ENCODE peak calls at places on chromosomes 3 and 15, in seven cellular contexts. One of them, this sample, is unnamed. For H3K79me1, the result is how much of the 10 kb centered on the place peaks cover.

GRCh38 chr15:90099868-90100854 is 2.1 kb downstream of the IDH2 start:
- DNase-seq in mesendoderm: no peak
- DNase-seq in H9: no peak
- DNase-seq in trophoblast cell: peak
- DNase-seq in H1: no peak
- DNase-seq in neuronal stem cell: no peak
- DNase-seq in mesenchymal stem cell: peak
- DNase-seq in this sample: peak

GRCh38 chr3:196948442-196949365 is 6.4 kb upstream of the NCBP2 start:
- DNase-seq in neuronal stem cell: no peak
- DNase-seq in mesendoderm: peak
- DNase-seq in H9: peak
- DNase-seq in trophoblast cell: no peak
- DNase-seq in mesenchymal stem cell: no peak
- DNase-seq in H1: peak
- DNase-seq in this sample: no peak

GRCh38 chr3:38805765-38806386 is 10.1 kb downstream of the SCN10A start:
- DNase-seq in mesenchymal stem cell: peak
- DNase-seq in trophoblast cell: peak
- DNase-seq in H1: peak
- DNase-seq in mesendoderm: peak
- DNase-seq in H9: peak
- DNase-seq in neuronal stem cell: peak
- DNase-seq in this sample: peak

GRCh38 chr15:101126618-101127502 is 125.0 kb downstream of the CHSY1 start:
- DNase-seq in mesendoderm: peak
- DNase-seq in H1: no peak
- DNase-seq in trophoblast cell: no peak
- DNase-seq in neuronal stem cell: no peak
- DNase-seq in H9: no peak
- DNase-seq in mesenchymal stem cell: peak
- DNase-seq in this sample: peak

GRCh38 chr15:85603703-85604102 is 191.0 kb downstream of the KLHL25 start:
- DNase-seq in H1: no peak
- DNase-seq in neuronal stem cell: no peak
- DNase-seq in mesenchymal stem cell: no peak
- DNase-seq in trophoblast cell: no peak
- DNase-seq in H9: no peak
- DNase-seq in mesendoderm: no peak
- DNase-seq in this sample: no peak

GRCh38 chr3:129291487-129291886 is 12.8 kb downstream of the HMCES start:
- DNase-seq in trophoblast cell: no peak
- DNase-seq in mesenchymal stem cell: no peak
- DNase-seq in H9: no peak
- DNase-seq in neuronal stem cell: no peak
- DNase-seq in H1: no peak
- DNase-seq in mesendoderm: no peak
- DNase-seq in this sample: peak

GRCh38 chr3:178353292-178353814 is 182.9 kb upstream of the KCNMB2 start:
- DNase-seq in H9: no peak
- DNase-seq in trophoblast cell: no peak
- DNase-seq in H1: no peak
- DNase-seq in mesendoderm: no peak
- DNase-seq in neuronal stem cell: no peak
- DNase-seq in mesenchymal stem cell: peak
- DNase-seq in this sample: peak

GRCh38 chr3:15527031-15527459 is 5.5 kb upstream of the COLQ start:
- DNase-seq in trophoblast cell: no peak
- DNase-seq in H1: peak
- DNase-seq in H9: peak
- DNase-seq in mesenchymal stem cell: peak
- DNase-seq in neuronal stem cell: peak
- DNase-seq in mesendoderm: peak
- DNase-seq in this sample: peak

GRCh38 chr3:63015614-63016016 is 140.4 kb upstream of the CADPS start:
- DNase-seq in neuronal stem cell: peak
- DNase-seq in trophoblast cell: no peak
- DNase-seq in H1: peak
- DNase-seq in mesenchymal stem cell: no peak
- DNase-seq in mesendoderm: peak
- DNase-seq in H9: peak
- DNase-seq in this sample: no peak

GRCh38 chr15:44584162-44584749 is 47.3 kb downstream of the EIF3J start:
- DNase-seq in H1: peak
- DNase-seq in mesendoderm: peak
- DNase-seq in neuronal stem cell: no peak
- DNase-seq in trophoblast cell: no peak
- DNase-seq in mesenchymal stem cell: peak
- DNase-seq in H9: peak
- DNase-seq in this sample: no peak

GRCh38 chr3:37129871-37130270 is 44.5 kb downstream of the LRRFIP2 start:
- DNase-seq in mesenchymal stem cell: peak
- DNase-seq in trophoblast cell: no peak
- DNase-seq in neuronal stem cell: no peak
- DNase-seq in mesendoderm: no peak
- DNase-seq in H1: no peak
- DNase-seq in H9: no peak
- DNase-seq in this sample: peak

GRCh38 chr3:69767571-69767970 is 28.3 kb downstream of the MITF start:
- DNase-seq in neuronal stem cell: no peak
- DNase-seq in H9: no peak
- DNase-seq in H1: no peak
- DNase-seq in mesenchymal stem cell: no peak
- DNase-seq in trophoblast cell: no peak
- DNase-seq in mesendoderm: no peak
- DNase-seq in this sample: no peak

GRCh38 chr15:79593119-79593869 is 161.2 kb downstream of the MINAR1 start:
- DNase-seq in mesenchymal stem cell: no peak
- DNase-seq in H1: peak
- DNase-seq in neuronal stem cell: no peak
- DNase-seq in H9: peak
- DNase-seq in mesendoderm: peak
- DNase-seq in trophoblast cell: no peak
- DNase-seq in this sample: peak

GRCh38 chr3:149933008-149933407 is 37.7 kb downstream of the PFN2 start:
- DNase-seq in neuronal stem cell: no peak
- DNase-seq in trophoblast cell: no peak
- DNase-seq in mesenchymal stem cell: no peak
- DNase-seq in mesendoderm: no peak
- DNase-seq in H9: no peak
- DNase-seq in H1: no peak
- DNase-seq in this sample: no peak

GRCh38 chr3:193052294-193052693 is 134.6 kb upstream of the MB21D2 start:
- DNase-seq in mesenchymal stem cell: no peak
- DNase-seq in H1: no peak
- DNase-seq in mesendoderm: no peak
- DNase-seq in H9: no peak
- DNase-seq in neuronal stem cell: no peak
- DNase-seq in trophoblast cell: no peak
- DNase-seq in this sample: no peak

GRCh38 chr3:59192473-59192872 is 142.6 kb upstream of the CFAP20DC start:
- DNase-seq in mesendoderm: no peak
- DNase-seq in trophoblast cell: no peak
- DNase-seq in H9: no peak
- DNase-seq in H1: no peak
- DNase-seq in neuronal stem cell: no peak
- DNase-seq in mesenchymal stem cell: peak
- DNase-seq in this sample: peak

GRCh38 chr15:95131071-95131683 is 899.8 kb downstream of the MCTP2 start:
- DNase-seq in neuronal stem cell: no peak
- DNase-seq in H9: no peak
- DNase-seq in mesenchymal stem cell: no peak
- DNase-seq in mesendoderm: no peak
- DNase-seq in H1: no peak
- DNase-seq in trophoblast cell: no peak
- DNase-seq in this sample: no peak

GRCh38 chr3:184320099-184320445 is 5.7 kb downstream of the EIF4G1 start:
- DNase-seq in neuronal stem cell: no peak
- DNase-seq in mesenchymal stem cell: peak
- DNase-seq in H1: no peak
- DNase-seq in H9: no peak
- DNase-seq in trophoblast cell: no peak
- DNase-seq in mesendoderm: no peak
- DNase-seq in this sample: peak

GRCh38 chr3:146335386-146335785 is 84.5 kb upstream of the PLSCR4 start:
- DNase-seq in H1: no peak
- DNase-seq in mesenchymal stem cell: no peak
- DNase-seq in neuronal stem cell: no peak
- DNase-seq in H9: no peak
- DNase-seq in mesendoderm: no peak
- DNase-seq in trophoblast cell: peak
- DNase-seq in this sample: no peak

GRCh38 chr15:66721020-66721419 is 19.0 kb downstream of the SMAD6 start:
- DNase-seq in H9: no peak
- DNase-seq in H1: no peak
- DNase-seq in neuronal stem cell: no peak
- DNase-seq in mesendoderm: no peak
- DNase-seq in mesenchymal stem cell: no peak
- DNase-seq in trophoblast cell: no peak
- DNase-seq in this sample: no peak

GRCh38 chr15:66721501-66721937 is 19.5 kb downstream of the SMAD6 start:
- DNase-seq in mesendoderm: peak
- DNase-seq in neuronal stem cell: no peak
- DNase-seq in H9: no peak
- DNase-seq in H1: no peak
- DNase-seq in mesenchymal stem cell: no peak
- DNase-seq in trophoblast cell: peak
- DNase-seq in this sample: peak

GRCh38 chr15:66721954-66722353 is 19.9 kb downstream of the SMAD6 start:
- DNase-seq in neuronal stem cell: no peak
- DNase-seq in mesendoderm: no peak
- DNase-seq in trophoblast cell: no peak
- DNase-seq in H1: no peak
- DNase-seq in mesenchymal stem cell: no peak
- DNase-seq in H9: no peak
- DNase-seq in this sample: no peak

GRCh38 chr15:66719471-66719870 is 17.4 kb downstream of the SMAD6 start:
- DNase-seq in H1: no peak
- DNase-seq in mesenchymal stem cell: no peak
- DNase-seq in H9: no peak
- DNase-seq in mesendoderm: no peak
- DNase-seq in neuronal stem cell: no peak
- DNase-seq in trophoblast cell: no peak
- DNase-seq in this sample: no peak

DNA sequence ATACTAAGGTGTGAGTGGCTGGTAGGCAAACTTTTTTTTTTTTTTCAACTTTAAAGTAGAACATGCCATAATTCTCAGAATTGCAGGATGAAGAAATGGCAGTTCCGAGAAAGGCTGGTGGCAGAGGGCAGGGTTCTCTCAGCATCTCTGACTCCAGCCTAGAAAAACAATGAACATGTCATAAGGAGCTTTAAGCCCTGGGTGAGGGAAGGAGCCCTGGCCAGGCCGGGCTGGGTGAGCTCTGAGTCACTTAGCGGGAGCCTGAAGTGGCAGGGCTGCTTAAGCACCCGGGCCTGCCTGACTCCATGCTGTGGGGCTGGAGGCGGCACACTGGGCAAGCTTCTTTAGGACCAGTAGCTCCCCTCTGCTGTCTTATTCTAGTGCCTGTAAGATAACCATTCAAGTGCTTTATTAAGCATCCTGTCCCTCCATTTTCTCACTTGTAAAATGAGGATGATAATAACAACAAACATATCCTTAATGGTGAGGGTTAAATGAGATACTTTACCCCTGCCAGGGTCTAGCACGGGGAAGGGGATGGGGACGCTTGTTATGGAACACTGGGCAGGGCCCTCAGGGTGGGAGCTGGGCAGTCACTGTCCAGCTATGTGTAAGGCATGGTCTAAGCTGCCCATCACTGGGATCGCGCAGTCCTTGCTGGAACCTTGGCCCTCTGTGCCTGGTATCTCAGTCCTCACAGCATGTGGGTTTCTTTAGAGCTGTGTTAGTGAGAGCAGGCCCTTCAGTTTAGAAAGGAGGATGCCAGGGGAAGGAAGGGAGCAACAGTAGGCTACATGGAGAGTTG is 18.4 kb downstream of the SMAD6 start:
- DNase-seq in H9: no peak
- DNase-seq in neuronal stem cell: no peak
- DNase-seq in mesendoderm: no peak
- DNase-seq in H1: no peak
- DNase-seq in trophoblast cell: peak
- DNase-seq in mesenchymal stem cell: peak
- DNase-seq in this sample: peak
- H3K79me1 ChIP-seq in H9: under half
- H3K79me1 ChIP-seq in neuronal stem cell: under half
- H3K79me1 ChIP-seq in mesendoderm: half or more
- H3K79me1 ChIP-seq in H1: under half
- H3K79me1 ChIP-seq in trophoblast cell: under half
- H3K79me1 ChIP-seq in mesenchymal stem cell: under half
- H3K79me1 ChIP-seq in this sample: half or more

GRCh38 chr15:62453356-62453755 is 288.3 kb upstream of the C2CD4B start:
- DNase-seq in H1: no peak
- DNase-seq in neuronal stem cell: no peak
- DNase-seq in mesenchymal stem cell: peak
- DNase-seq in mesendoderm: no peak
- DNase-seq in trophoblast cell: no peak
- DNase-seq in H9: no peak
- DNase-seq in this sample: peak
- H3K79me1 ChIP-seq in H1: under half
- H3K79me1 ChIP-seq in neuronal stem cell: under half
- H3K79me1 ChIP-seq in mesenchymal stem cell: under half
- H3K79me1 ChIP-seq in mesendoderm: under half
- H3K79me1 ChIP-seq in trophoblast cell: under half
- H3K79me1 ChIP-seq in H9: under half
- H3K79me1 ChIP-seq in this sample: under half

GRCh38 chr15:56794923-56795329 is 61.6 kb upstream of the ZNF280D start:
- DNase-seq in H9: no peak
- DNase-seq in neuronal stem cell: no peak
- DNase-seq in mesenchymal stem cell: no peak
- DNase-seq in trophoblast cell: no peak
- DNase-seq in mesendoderm: no peak
- DNase-seq in H1: no peak
- DNase-seq in this sample: no peak
- H3K79me1 ChIP-seq in H9: under half
- H3K79me1 ChIP-seq in neuronal stem cell: under half
- H3K79me1 ChIP-seq in mesenchymal stem cell: under half
- H3K79me1 ChIP-seq in trophoblast cell: under half
- H3K79me1 ChIP-seq in mesendoderm: under half
- H3K79me1 ChIP-seq in H1: under half
- H3K79me1 ChIP-seq in this sample: under half

GRCh38 chr15:77038312-77039216 is 32.3 kb downstream of the TSPAN3 start:
- DNase-seq in H9: no peak
- DNase-seq in neuronal stem cell: no peak
- DNase-seq in mesenchymal stem cell: no peak
- DNase-seq in H1: no peak
- DNase-seq in trophoblast cell: no peak
- DNase-seq in mesendoderm: no peak
- DNase-seq in this sample: no peak

GRCh38 chr15:77037475-77038209 is 33.3 kb downstream of the TSPAN3 start:
- DNase-seq in mesendoderm: no peak
- DNase-seq in mesenchymal stem cell: no peak
- DNase-seq in H9: no peak
- DNase-seq in H1: no peak
- DNase-seq in trophoblast cell: no peak
- DNase-seq in neuronal stem cell: no peak
- DNase-seq in this sample: no peak

GRCh38 chr15:77039217-77039533 is 31.7 kb downstream of the TSPAN3 start:
- DNase-seq in mesendoderm: no peak
- DNase-seq in mesenchymal stem cell: no peak
- DNase-seq in H1: no peak
- DNase-seq in H9: no peak
- DNase-seq in neuronal stem cell: no peak
- DNase-seq in trophoblast cell: no peak
- DNase-seq in this sample: no peak

GRCh38 chr15:77040673-77041072 is 30.2 kb downstream of the TSPAN3 start:
- DNase-seq in neuronal stem cell: no peak
- DNase-seq in mesendoderm: no peak
- DNase-seq in trophoblast cell: no peak
- DNase-seq in mesenchymal stem cell: no peak
- DNase-seq in H1: no peak
- DNase-seq in H9: no peak
- DNase-seq in this sample: peak

GRCh38 chr15:77039817-77040216 is 31.1 kb downstream of the TSPAN3 start:
- DNase-seq in mesenchymal stem cell: no peak
- DNase-seq in mesendoderm: no peak
- DNase-seq in neuronal stem cell: no peak
- DNase-seq in H1: no peak
- DNase-seq in trophoblast cell: no peak
- DNase-seq in H9: no peak
- DNase-seq in this sample: no peak
- H3K79me1 ChIP-seq in mesenchymal stem cell: under half
- H3K79me1 ChIP-seq in mesendoderm: under half
- H3K79me1 ChIP-seq in neuronal stem cell: under half
- H3K79me1 ChIP-seq in H1: under half
- H3K79me1 ChIP-seq in trophoblast cell: under half
- H3K79me1 ChIP-seq in H9: under half
- H3K79me1 ChIP-seq in this sample: under half

This sample was measured in IMR-90.